ENCODE peak calls at places on chromosomes 12 and 14, in four cellular contexts. T is NCI-H1417, E is IMR-90, O is fibroblast of pulmonary artery. Q is an unnamed sample.

GRCh38 chr14:45065540-45065939 is 18.4 kb upstream of the PRPF39 start:
- DNase-seq in T (no peak), E (peak), O (no peak), Q (no peak)

GRCh38 chr14:90938615-90939014 is 121.8 kb downstream of the RPS6KA5 start:
- DNase-seq in T (no peak), E (no peak), O (no peak), Q (no peak)

GRCh38 chr14:57692671-57693070 is 173.2 kb downstream of the SLC35F4 start:
- DNase-seq in T (peak), E (peak), O (peak), Q (peak)

GRCh38 chr12:130139971-130140547 is 22.2 kb upstream of the FZD10 start:
- DNase-seq in T (no peak), E (no peak), O (no peak), Q (no peak)

GRCh38 chr12:92055877-92056276 is 89.8 kb downstream of the BTG1 start:
- DNase-seq in T (peak), E (no peak), O (no peak), Q (no peak)

GRCh38 chr12:54749191-54749818 is 101.1 kb upstream of the DCD start:
- DNase-seq in T (peak), E (peak), O (peak), Q (peak)

GRCh38 chr12:59372971-59373370 is 222.9 kb upstream of the SLC16A7 start:
- DNase-seq in T (peak), E (peak), O (no peak), Q (no peak)

GRCh38 chr12:121015825-121016766 is at the start of gene C12orf43:
- DNase-seq in T (peak), E (peak), O (peak), Q (peak)

GRCh38 chr12:119258149-119258548 is 76.4 kb upstream of the CCDC60 start:
- DNase-seq in T (no peak), E (no peak), O (no peak), Q (peak)

GRCh38 chr12:48351022-48351708 is 446 bp upstream of the ZNF641 start:
- DNase-seq in T (peak), E (peak), O (peak), Q (peak)

GRCh38 chr14:64800000-64800399 is 79.7 kb downstream of the SPTB start:
- DNase-seq in T (peak), E (peak), O (peak), Q (peak)

GRCh38 chr12:108854453-108855283 is 2.7 kb downstream of the SSH1 start:
- DNase-seq in T (no peak), E (peak), O (peak), Q (no peak)

GRCh38 chr14:54348923-54349615 is 47.7 kb upstream of the CDKN3 start:
- DNase-seq in T (no peak), E (peak), O (peak), Q (no peak)

GRCh38 chr14:49896956-49897355 is 4.1 kb downstream of the ARF6 start:
- DNase-seq in T (no peak), E (no peak), O (no peak), Q (no peak)

GRCh38 chr14:53778263-53778662 is 178.4 kb downstream of the BMP4 start:
- DNase-seq in T (no peak), E (no peak), O (no peak), Q (no peak)

GRCh38 chr14:58777541-58777979 is 139.8 kb downstream of the DACT1 start:
- DNase-seq in T (peak), E (peak), O (no peak), Q (no peak)

GRCh38 chr12:100539209-100539608 is 34.3 kb upstream of the GAS2L3 start:
- DNase-seq in T (no peak), E (peak), O (peak), Q (no peak)

GRCh38 chr14:98736701-98737338 is 535.2 kb downstream of the BCL11B start:
- DNase-seq in T (no peak), E (no peak), O (no peak), Q (no peak)

GRCh38 chr12:59077153-59077930 is 157.0 kb upstream of the LRIG3 start:
- DNase-seq in T (peak), E (peak), O (peak), Q (no peak)

GRCh38 chr12:120199595-120200306 is 1.2 kb downstream of the RPLP0 start:
- DNase-seq in T (no peak), E (peak), O (peak), Q (no peak)

GRCh38 chr14:42703501-42703900 is 1096.8 kb downstream of the LRFN5 start:
- DNase-seq in T (no peak), E (no peak), O (no peak), Q (no peak)

GRCh38 chr12:64098709-64099354 is 123.3 kb downstream of the KICS2 start:
- DNase-seq in T (no peak), E (peak), O (peak), Q (peak)

GRCh38 chr12:75960086-75960910 is 71.3 kb downstream of the PHLDA1 start:
- DNase-seq in T (peak), E (peak), O (no peak), Q (peak)

GRCh38 chr12:61713121-61713520 is 547.1 kb upstream of the USP15 start:
- DNase-seq in T (no peak), E (no peak), O (no peak), Q (no peak)

GRCh38 chr12:49912345-49912744 is 8.6 kb upstream of the FAIM2 start:
- DNase-seq in T (no peak), E (no peak), O (no peak), Q (no peak)

GRCh38 chr12:45987339-45987726 is 3.0 kb downstream of the SCAF11 start:
- DNase-seq in T (no peak), E (no peak), O (no peak), Q (no peak)

GRCh38 chr12:99454539-99455172 is 192.9 kb upstream of the GARIN6 start:
- DNase-seq in T (no peak), E (no peak), O (no peak), Q (no peak)

GRCh38 chr14:49623941-49624806 is 3.6 kb downstream of the MGAT2 start:
- DNase-seq in T (no peak), E (no peak), O (no peak), Q (no peak)

GRCh38 chr12:85280138-85280983 is at the start of gene ALX1:
- DNase-seq in T (no peak), E (peak), O (peak), Q (no peak)